ENCODE peak calls at places on chromosomes 16 and 17, in six cellular contexts. One of them, this sample, is unnamed.
A peak's percentile ranks its signal among the peaks of the same experiment; 100 is the strongest.

GRCh38 chr17:81863833-81864768 is 3.8 kb upstream of the P4HB start:
- DNase-seq in HL-60: no peak
- DNase-seq in GM23338: peak; percentile 58
- DNase-seq in A549: peak; percentile 58
- DNase-seq in SK-N-SH: peak; percentile 27
- DNase-seq in HCT116: no peak
- DNase-seq in this sample: no peak

GRCh38 chr16:70018254-70018653 is 67.1 kb downstream of the CLEC18A start:
- DNase-seq in HL-60: peak; percentile 27
- DNase-seq in GM23338: peak; percentile 72
- DNase-seq in A549: peak; percentile 82
- DNase-seq in SK-N-SH: peak; percentile 43
- DNase-seq in HCT116: peak; percentile 61
- DNase-seq in this sample: no peak

GRCh38 chr17:28985950-28986713 is 19.7 kb downstream of the SEZ6 start:
- DNase-seq in HL-60: no peak
- DNase-seq in GM23338: peak; percentile 86
- DNase-seq in A549: no peak
- DNase-seq in SK-N-SH: no peak
- DNase-seq in HCT116: no peak
- DNase-seq in this sample: no peak

GRCh38 chr16:13401631-13402030 is 500.2 kb downstream of the SHISA9 start:
- DNase-seq in HL-60: no peak
- DNase-seq in GM23338: no peak
- DNase-seq in A549: no peak
- DNase-seq in SK-N-SH: no peak
- DNase-seq in HCT116: no peak
- DNase-seq in this sample: no peak

GRCh38 chr17:7782237-7782636 is 51.8 kb upstream of the KDM6B start:
- DNase-seq in HL-60: no peak
- DNase-seq in GM23338: no peak
- DNase-seq in A549: peak; percentile 20
- DNase-seq in SK-N-SH: no peak
- DNase-seq in HCT116: no peak
- DNase-seq in this sample: no peak

GRCh38 chr16:73154063-73154870 is 106.3 kb upstream of the ZFHX3 start:
- DNase-seq in HL-60: peak; percentile 98
- DNase-seq in GM23338: no peak
- DNase-seq in A549: no peak
- DNase-seq in SK-N-SH: no peak
- DNase-seq in HCT116: no peak
- DNase-seq in this sample: no peak

GRCh38 chr17:7444682-7445010 is 215 bp upstream of the CHRNB1 start:
- DNase-seq in HL-60: no peak
- DNase-seq in GM23338: no peak
- DNase-seq in A549: no peak
- DNase-seq in SK-N-SH: no peak
- DNase-seq in HCT116: no peak
- DNase-seq in this sample: no peak

GRCh38 chr16:85261205-85261604 is 148.9 kb upstream of the CIBAR2 start:
- DNase-seq in HL-60: no peak
- DNase-seq in GM23338: no peak
- DNase-seq in A549: no peak
- DNase-seq in SK-N-SH: no peak
- DNase-seq in HCT116: no peak
- DNase-seq in this sample: no peak

GRCh38 chr17:43468746-43469544 is 14.8 kb upstream of the DHX8 start:
- DNase-seq in HL-60: no peak
- DNase-seq in GM23338: no peak
- DNase-seq in A549: peak; percentile 73
- DNase-seq in SK-N-SH: no peak
- DNase-seq in HCT116: peak; percentile 46
- DNase-seq in this sample: no peak

GRCh38 chr17:58504826-58505351 is 9.5 kb downstream of the MTMR4 start:
- DNase-seq in HL-60: peak; percentile 42
- DNase-seq in GM23338: no peak
- DNase-seq in A549: no peak
- DNase-seq in SK-N-SH: no peak
- DNase-seq in HCT116: no peak
- DNase-seq in this sample: no peak

GRCh38 chr17:71063559-71063958 is 894.2 kb downstream of the KCNJ2 start:
- DNase-seq in HL-60: no peak
- DNase-seq in GM23338: no peak
- DNase-seq in A549: no peak
- DNase-seq in SK-N-SH: no peak
- DNase-seq in HCT116: no peak
- DNase-seq in this sample: no peak

GRCh38 chr17:78946631-78947030 is 21.4 kb upstream of the TIMP2 start:
- DNase-seq in HL-60: peak; percentile 14
- DNase-seq in GM23338: no peak
- DNase-seq in A549: no peak
- DNase-seq in SK-N-SH: no peak
- DNase-seq in HCT116: no peak
- DNase-seq in this sample: no peak

GRCh38 chr17:29027521-29027920 is 15.4 kb upstream of the PIPOX start:
- DNase-seq in HL-60: no peak
- DNase-seq in GM23338: no peak
- DNase-seq in A549: no peak
- DNase-seq in SK-N-SH: no peak
- DNase-seq in HCT116: no peak
- DNase-seq in this sample: no peak

GRCh38 chr16:66741131-66741900 is 10.1 kb downstream of the DYNC1LI2 start:
- DNase-seq in HL-60: no peak
- DNase-seq in GM23338: no peak
- DNase-seq in A549: peak; percentile 77
- DNase-seq in SK-N-SH: peak; percentile 79
- DNase-seq in HCT116: peak; percentile 48
- DNase-seq in this sample: peak; percentile 52

GRCh38 chr17:63221941-63222340 is 224.2 kb downstream of the CYB561 start:
- DNase-seq in HL-60: peak; percentile 9
- DNase-seq in GM23338: no peak
- DNase-seq in A549: no peak
- DNase-seq in SK-N-SH: no peak
- DNase-seq in HCT116: no peak
- DNase-seq in this sample: no peak

GRCh38 chr16:3637371-3637923 is 17.0 kb upstream of the DNASE1 start:
- DNase-seq in HL-60: peak; percentile 74
- DNase-seq in GM23338: peak; percentile 53
- DNase-seq in A549: no peak
- DNase-seq in SK-N-SH: peak; percentile 29
- DNase-seq in HCT116: no peak
- DNase-seq in this sample: no peak

GRCh38 chr17:80029235-80029974 is 6.3 kb downstream of the TBC1D16 start:
- DNase-seq in HL-60: no peak
- DNase-seq in GM23338: no peak
- DNase-seq in A549: no peak
- DNase-seq in SK-N-SH: no peak
- DNase-seq in HCT116: no peak
- DNase-seq in this sample: no peak

GRCh38 chr17:79927136-79927661 is 88.0 kb upstream of the CBX4 start:
- DNase-seq in HL-60: no peak
- DNase-seq in GM23338: no peak
- DNase-seq in A549: no peak
- DNase-seq in SK-N-SH: no peak
- DNase-seq in HCT116: no peak
- DNase-seq in this sample: no peak

GRCh38 chr17:75088902-75089417 is 1.2 kb downstream of the SLC16A5 start:
- DNase-seq in HL-60: no peak
- DNase-seq in GM23338: peak; percentile 37
- DNase-seq in A549: peak; percentile 79
- DNase-seq in SK-N-SH: no peak
- DNase-seq in HCT116: no peak
- DNase-seq in this sample: no peak

GRCh38 chr17:57879437-57880085 is 29.7 kb upstream of the MRPS23 start:
- DNase-seq in HL-60: no peak
- DNase-seq in GM23338: no peak
- DNase-seq in A549: peak; percentile 82
- DNase-seq in SK-N-SH: no peak
- DNase-seq in HCT116: no peak
- DNase-seq in this sample: no peak

GRCh38 chr16:2339521-2340484 is 725 bp downstream of the ABCA3 start:
- DNase-seq in HL-60: peak; percentile 19
- DNase-seq in GM23338: peak; percentile 66
- DNase-seq in A549: peak; percentile 58
- DNase-seq in SK-N-SH: peak; percentile 83
- DNase-seq in HCT116: no peak
- DNase-seq in this sample: no peak

GRCh38 chr16:66357523-66357928 is 9.0 kb upstream of the CDH5 start:
- DNase-seq in HL-60: peak; percentile 48
- DNase-seq in GM23338: peak; percentile 87
- DNase-seq in A549: peak; percentile 84
- DNase-seq in SK-N-SH: peak; percentile 76
- DNase-seq in HCT116: peak; percentile 72
- DNase-seq in this sample: no peak

GRCh38 chr16:84042308-84042878 is at the start of gene SLC38A8:
- DNase-seq in HL-60: no peak
- DNase-seq in GM23338: no peak
- DNase-seq in A549: no peak
- DNase-seq in SK-N-SH: no peak
- DNase-seq in HCT116: no peak
- DNase-seq in this sample: no peak

GRCh38 chr17:79476074-79476473 is 134.8 kb downstream of the RBFOX3 start:
- DNase-seq in HL-60: no peak
- DNase-seq in GM23338: no peak
- DNase-seq in A549: no peak
- DNase-seq in SK-N-SH: no peak
- DNase-seq in HCT116: no peak
- DNase-seq in this sample: no peak

GRCh38 chr17:77494664-77495435 is 354.1 kb downstream of the SEC14L1 start:
- DNase-seq in HL-60: peak; percentile 72
- DNase-seq in GM23338: peak; percentile 89
- DNase-seq in A549: peak; percentile 77
- DNase-seq in SK-N-SH: peak; percentile 96
- DNase-seq in HCT116: peak; percentile 45
- DNase-seq in this sample: peak; percentile 50

GRCh38 chr16:79185681-79186080 is 414.9 kb downstream of the MAF start:
- DNase-seq in HL-60: no peak
- DNase-seq in GM23338: no peak
- DNase-seq in A549: no peak
- DNase-seq in SK-N-SH: no peak
- DNase-seq in HCT116: no peak
- DNase-seq in this sample: no peak

DNA sequence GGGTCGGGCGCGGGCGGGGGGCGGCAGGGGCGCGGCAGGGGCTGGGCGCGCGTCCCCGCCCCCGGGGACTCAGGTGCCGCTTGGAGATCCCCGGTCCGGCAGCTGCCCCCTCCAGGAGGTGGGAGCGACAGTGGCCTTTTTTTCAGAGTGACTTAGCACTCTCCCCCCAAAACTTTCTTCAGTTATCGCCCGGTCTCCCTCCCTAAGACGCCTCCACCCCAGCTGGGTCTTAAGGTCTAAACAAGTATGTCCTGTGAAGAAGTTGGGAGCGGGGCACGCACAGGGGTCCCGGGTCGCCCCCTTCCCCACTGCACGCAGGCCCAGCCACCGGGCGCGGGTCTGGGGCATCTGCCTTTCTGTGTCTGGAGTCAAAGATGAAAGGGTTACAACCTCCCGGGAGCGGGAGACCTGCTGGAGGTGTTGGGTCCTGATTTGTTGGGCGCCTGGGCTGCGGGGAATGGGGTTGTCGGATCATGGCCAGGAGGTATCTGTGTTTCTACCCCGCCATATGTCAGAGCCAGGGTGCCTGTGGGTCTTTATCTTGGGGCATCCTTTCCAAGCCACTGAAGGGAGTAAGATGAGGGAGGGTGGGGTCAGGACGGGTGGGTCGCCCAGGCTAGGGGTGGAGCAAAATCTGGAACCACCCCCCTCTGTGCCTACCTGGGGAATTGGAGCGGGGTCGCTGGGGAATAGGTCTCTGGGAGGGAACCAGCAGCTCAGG is 748 bp downstream of the FMNL1 start:
- DNase-seq in HL-60: peak; percentile 40
- DNase-seq in GM23338: peak; percentile 73
- DNase-seq in A549: no peak
- DNase-seq in SK-N-SH: peak; percentile 65
- DNase-seq in HCT116: no peak
- DNase-seq in this sample: no peak
- TF ChIP-seq REST in HL-60: no peak
- TF ChIP-seq REST in GM23338: no peak
- TF ChIP-seq REST in A549: no peak
- TF ChIP-seq REST in SK-N-SH: no peak
- TF ChIP-seq REST in HCT116: no peak
- TF ChIP-seq REST in this sample: no peak

GRCh38 chr17:16122697-16123434 is 92.5 kb downstream of the NCOR1 start:
- DNase-seq in HL-60: no peak
- DNase-seq in GM23338: no peak
- DNase-seq in A549: no peak
- DNase-seq in SK-N-SH: no peak
- DNase-seq in HCT116: no peak
- DNase-seq in this sample: no peak
- TF ChIP-seq REST in HL-60: no peak
- TF ChIP-seq REST in GM23338: no peak
- TF ChIP-seq REST in A549: no peak
- TF ChIP-seq REST in SK-N-SH: no peak
- TF ChIP-seq REST in HCT116: no peak
- TF ChIP-seq REST in this sample: no peak

DNA sequence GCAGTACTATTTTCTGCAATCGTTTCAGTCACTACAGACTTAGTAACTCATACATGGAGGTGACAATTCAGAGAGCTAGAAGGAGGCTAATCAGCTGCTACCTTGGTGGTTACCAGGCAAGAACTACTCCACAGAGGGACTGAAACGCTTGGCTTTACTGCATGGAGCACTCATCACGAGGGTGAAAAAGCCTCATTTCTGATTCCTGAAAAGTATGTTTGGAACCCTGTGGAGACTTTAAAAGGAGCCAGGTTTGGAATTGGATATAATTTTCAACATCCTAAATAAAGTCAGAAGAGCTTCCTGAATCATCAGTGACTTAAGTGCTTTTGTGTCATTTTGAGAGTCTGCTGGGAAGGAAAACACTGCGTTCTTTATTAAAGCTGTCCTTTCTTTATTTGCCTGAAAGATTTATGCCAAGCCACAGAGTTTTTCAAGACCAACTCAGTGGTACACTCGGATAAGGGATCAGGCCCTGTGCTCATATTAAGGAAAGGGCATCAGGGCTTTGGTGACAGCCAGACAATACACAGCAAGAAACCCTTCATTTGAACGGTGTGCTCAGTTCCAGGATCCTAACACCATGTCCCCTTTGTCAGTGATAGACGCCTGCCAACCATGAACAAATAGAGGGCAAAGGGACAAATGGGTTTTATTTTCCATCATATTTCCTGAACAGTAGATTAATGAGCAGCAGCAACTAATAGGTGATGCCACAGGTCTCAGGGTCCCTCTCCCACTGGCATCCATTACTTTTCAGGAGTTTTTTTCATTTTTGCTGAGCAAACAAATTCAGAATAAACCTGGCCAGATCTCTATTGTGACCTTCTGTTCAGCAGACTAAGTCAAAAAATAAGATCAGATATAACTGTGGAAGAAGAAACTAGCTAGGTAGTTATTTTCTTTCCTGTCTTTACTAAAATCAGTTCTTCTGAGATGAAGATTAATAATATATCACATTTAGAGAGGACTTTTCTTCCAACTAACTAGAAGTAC is 80.5 kb upstream of the CLEC18B start:
- DNase-seq in HL-60: no peak
- DNase-seq in GM23338: no peak
- DNase-seq in A549: no peak
- DNase-seq in SK-N-SH: no peak
- DNase-seq in HCT116: no peak
- DNase-seq in this sample: no peak
- TF ChIP-seq REST in HL-60: no peak
- TF ChIP-seq REST in GM23338: no peak
- TF ChIP-seq REST in A549: no peak
- TF ChIP-seq REST in SK-N-SH: no peak
- TF ChIP-seq REST in HCT116: no peak
- TF ChIP-seq REST in this sample: no peak

GRCh38 chr16:51148674-51149228 is 2.3 kb downstream of the SALL1 start:
- DNase-seq in HL-60: no peak
- DNase-seq in GM23338: no peak
- DNase-seq in A549: no peak
- DNase-seq in SK-N-SH: no peak
- DNase-seq in HCT116: no peak
- DNase-seq in this sample: no peak
- TF ChIP-seq REST in HL-60: no peak
- TF ChIP-seq REST in GM23338: no peak
- TF ChIP-seq REST in A549: no peak
- TF ChIP-seq REST in SK-N-SH: no peak
- TF ChIP-seq REST in HCT116: no peak
- TF ChIP-seq REST in this sample: no peak

This sample was measured in Panc1.